ENCODE peak calls at places on chromosomes 7 and 10, in ten cellular contexts. One of them, this sample, is unnamed. For H3K4me1, the result is how much of the 10 kb centered on the place peaks cover.

GRCh38 chr10:17214486-17214885 is 13.0 kb upstream of the TRDMT1 start:
- DNase-seq in cardiac muscle cell: peak
- DNase-seq in PC-3: no peak
- DNase-seq in right lobe of liver: no peak
- DNase-seq in breast epithelium: no peak
- DNase-seq in GM23248: peak
- DNase-seq in fibroblast of lung: no peak
- DNase-seq in psoas muscle: no peak
- DNase-seq in tibial nerve: no peak
- DNase-seq in ovary: no peak
- DNase-seq in this sample: no peak

GRCh38 chr7:2399848-2400587 is 3.4 kb upstream of the CHST12 start:
- DNase-seq in cardiac muscle cell: peak
- DNase-seq in PC-3: peak
- DNase-seq in right lobe of liver: peak
- DNase-seq in breast epithelium: peak
- DNase-seq in GM23248: peak
- DNase-seq in fibroblast of lung: peak
- DNase-seq in psoas muscle: peak
- DNase-seq in tibial nerve: peak
- DNase-seq in ovary: peak
- DNase-seq in this sample: peak

GRCh38 chr10:14543048-14543903 is 212.6 kb upstream of the FRMD4A start:
- DNase-seq in cardiac muscle cell: peak
- DNase-seq in PC-3: no peak
- DNase-seq in right lobe of liver: no peak
- DNase-seq in breast epithelium: no peak
- DNase-seq in GM23248: peak
- DNase-seq in fibroblast of lung: peak
- DNase-seq in psoas muscle: no peak
- DNase-seq in tibial nerve: no peak
- DNase-seq in ovary: peak
- DNase-seq in this sample: no peak

GRCh38 chr10:109737626-109738025 is 185.7 kb downstream of the XPNPEP1 start:
- DNase-seq in cardiac muscle cell: no peak
- DNase-seq in PC-3: no peak
- DNase-seq in right lobe of liver: no peak
- DNase-seq in breast epithelium: no peak
- DNase-seq in GM23248: no peak
- DNase-seq in fibroblast of lung: no peak
- DNase-seq in psoas muscle: no peak
- DNase-seq in tibial nerve: no peak
- DNase-seq in ovary: no peak
- DNase-seq in this sample: no peak

GRCh38 chr10:102381983-102382382 is 13.5 kb upstream of the NFKB2 start:
- DNase-seq in cardiac muscle cell: no peak
- DNase-seq in PC-3: no peak
- DNase-seq in right lobe of liver: no peak
- DNase-seq in breast epithelium: no peak
- DNase-seq in GM23248: no peak
- DNase-seq in fibroblast of lung: no peak
- DNase-seq in psoas muscle: no peak
- DNase-seq in tibial nerve: no peak
- DNase-seq in ovary: no peak
- DNase-seq in this sample: no peak

GRCh38 chr7:46191296-46191695 is 270.2 kb upstream of the IGFBP3 start:
- DNase-seq in cardiac muscle cell: no peak
- DNase-seq in PC-3: no peak
- DNase-seq in right lobe of liver: no peak
- DNase-seq in breast epithelium: no peak
- DNase-seq in GM23248: no peak
- DNase-seq in fibroblast of lung: no peak
- DNase-seq in psoas muscle: no peak
- DNase-seq in tibial nerve: no peak
- DNase-seq in ovary: no peak
- DNase-seq in this sample: no peak

GRCh38 chr7:29160080-29160479 is 13.7 kb upstream of the CPVL start:
- DNase-seq in cardiac muscle cell: no peak
- DNase-seq in PC-3: no peak
- DNase-seq in right lobe of liver: no peak
- DNase-seq in breast epithelium: no peak
- DNase-seq in GM23248: no peak
- DNase-seq in fibroblast of lung: no peak
- DNase-seq in psoas muscle: no peak
- DNase-seq in tibial nerve: no peak
- DNase-seq in ovary: no peak
- DNase-seq in this sample: no peak

GRCh38 chr10:110502072-110502845 is 4.6 kb downstream of the DUSP5 start:
- DNase-seq in cardiac muscle cell: no peak
- DNase-seq in PC-3: no peak
- DNase-seq in right lobe of liver: no peak
- DNase-seq in breast epithelium: no peak
- DNase-seq in GM23248: no peak
- DNase-seq in fibroblast of lung: no peak
- DNase-seq in psoas muscle: no peak
- DNase-seq in tibial nerve: no peak
- DNase-seq in ovary: no peak
- DNase-seq in this sample: no peak

GRCh38 chr10:104333037-104333727 is 5.1 kb downstream of the ITPRIP start:
- DNase-seq in cardiac muscle cell: peak
- DNase-seq in PC-3: no peak
- DNase-seq in right lobe of liver: peak
- DNase-seq in breast epithelium: no peak
- DNase-seq in GM23248: no peak
- DNase-seq in fibroblast of lung: peak
- DNase-seq in psoas muscle: no peak
- DNase-seq in tibial nerve: no peak
- DNase-seq in ovary: peak
- DNase-seq in this sample: no peak

GRCh38 chr7:37430644-37431043 is 18.0 kb downstream of the ELMO1 start:
- DNase-seq in cardiac muscle cell: no peak
- DNase-seq in PC-3: no peak
- DNase-seq in right lobe of liver: no peak
- DNase-seq in breast epithelium: no peak
- DNase-seq in GM23248: no peak
- DNase-seq in fibroblast of lung: no peak
- DNase-seq in psoas muscle: no peak
- DNase-seq in tibial nerve: no peak
- DNase-seq in ovary: no peak
- DNase-seq in this sample: no peak

GRCh38 chr7:75573477-75574019 is 81.4 kb downstream of the SPDYE5 start:
- DNase-seq in cardiac muscle cell: no peak
- DNase-seq in PC-3: no peak
- DNase-seq in right lobe of liver: no peak
- DNase-seq in breast epithelium: no peak
- DNase-seq in GM23248: no peak
- DNase-seq in fibroblast of lung: no peak
- DNase-seq in psoas muscle: no peak
- DNase-seq in tibial nerve: no peak
- DNase-seq in ovary: no peak
- DNase-seq in this sample: no peak

GRCh38 chr7:44969049-44969700 is 9.6 kb downstream of the MYO1G start:
- DNase-seq in cardiac muscle cell: no peak
- DNase-seq in PC-3: no peak
- DNase-seq in right lobe of liver: peak
- DNase-seq in breast epithelium: no peak
- DNase-seq in GM23248: no peak
- DNase-seq in fibroblast of lung: no peak
- DNase-seq in psoas muscle: no peak
- DNase-seq in tibial nerve: no peak
- DNase-seq in ovary: peak
- DNase-seq in this sample: peak

GRCh38 chr10:119503821-119504220 is 38.7 kb downstream of the RGS10 start:
- DNase-seq in cardiac muscle cell: no peak
- DNase-seq in PC-3: no peak
- DNase-seq in right lobe of liver: no peak
- DNase-seq in breast epithelium: no peak
- DNase-seq in GM23248: no peak
- DNase-seq in fibroblast of lung: no peak
- DNase-seq in psoas muscle: no peak
- DNase-seq in tibial nerve: no peak
- DNase-seq in ovary: no peak
- DNase-seq in this sample: no peak

GRCh38 chr7:48365010-48365409 is 193.8 kb downstream of the ABCA13 start:
- DNase-seq in cardiac muscle cell: no peak
- DNase-seq in PC-3: peak
- DNase-seq in right lobe of liver: no peak
- DNase-seq in breast epithelium: no peak
- DNase-seq in GM23248: no peak
- DNase-seq in fibroblast of lung: peak
- DNase-seq in psoas muscle: no peak
- DNase-seq in tibial nerve: no peak
- DNase-seq in ovary: no peak
- DNase-seq in this sample: no peak

DNA sequence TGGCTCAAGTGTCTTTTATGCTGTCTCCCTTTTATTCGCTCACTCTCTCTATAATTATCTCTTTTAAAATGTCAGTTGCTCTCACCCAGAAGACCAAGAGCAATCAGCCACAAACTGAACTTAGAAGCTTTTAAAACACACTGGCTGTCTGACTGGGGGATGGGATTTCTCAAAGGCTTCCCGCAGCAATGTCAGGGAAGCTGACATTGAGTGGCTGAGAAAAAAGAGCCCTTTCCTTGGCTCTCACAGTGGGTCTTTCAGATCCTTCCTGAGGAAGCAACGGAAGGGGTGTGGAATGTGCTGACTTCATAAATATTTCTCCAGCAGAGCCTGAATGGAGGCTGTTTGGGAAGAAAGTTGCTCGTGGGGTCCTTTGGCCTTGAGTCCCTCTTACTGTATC is 445.7 kb upstream of the C7orf33 start:
- DNase-seq in cardiac muscle cell: no peak
- DNase-seq in PC-3: no peak
- DNase-seq in right lobe of liver: no peak
- DNase-seq in breast epithelium: no peak
- DNase-seq in GM23248: no peak
- DNase-seq in fibroblast of lung: no peak
- DNase-seq in psoas muscle: no peak
- DNase-seq in tibial nerve: no peak
- DNase-seq in ovary: no peak
- DNase-seq in this sample: no peak
- H3K27ac ChIP-seq in cardiac muscle cell: no peak
- H3K27ac ChIP-seq in PC-3: no peak
- H3K27ac ChIP-seq in right lobe of liver: no peak
- H3K27ac ChIP-seq in breast epithelium: no peak
- H3K27ac ChIP-seq in GM23248: no peak
- H3K27ac ChIP-seq in fibroblast of lung: no peak
- H3K27ac ChIP-seq in psoas muscle: no peak
- H3K27ac ChIP-seq in tibial nerve: no peak
- H3K27ac ChIP-seq in ovary: no peak
- H3K27ac ChIP-seq in this sample: no peak

DNA sequence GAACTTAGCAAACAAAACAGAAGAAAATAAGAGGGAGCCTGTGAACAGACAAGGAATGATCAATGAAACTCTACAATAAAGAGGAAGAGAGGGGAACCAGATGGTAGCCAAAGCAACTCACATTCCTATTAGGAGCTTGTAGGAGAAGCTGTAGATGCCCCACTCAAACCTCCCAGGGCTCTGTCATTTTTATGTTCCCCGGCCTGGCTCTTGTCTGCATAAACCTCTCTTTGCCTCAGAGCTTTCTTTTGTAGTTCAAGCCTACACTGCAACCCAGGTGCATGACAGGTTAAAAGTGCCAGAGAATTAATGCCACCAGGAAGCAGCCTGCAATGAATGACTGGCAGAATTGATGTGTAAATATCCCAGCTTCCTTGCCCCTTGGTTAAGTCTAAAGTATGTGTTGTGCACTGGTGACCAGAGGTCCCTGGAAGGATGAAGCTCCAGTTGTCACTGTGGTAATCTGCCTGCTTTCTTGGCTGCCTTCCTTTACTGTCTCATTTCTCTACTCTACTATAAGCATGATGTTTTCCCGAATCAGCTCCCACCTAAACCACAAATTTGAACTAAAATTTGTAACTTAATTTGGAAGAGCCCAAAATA is 40.4 kb downstream of the HDAC9 start:
- DNase-seq in cardiac muscle cell: no peak
- DNase-seq in PC-3: no peak
- DNase-seq in right lobe of liver: no peak
- DNase-seq in breast epithelium: no peak
- DNase-seq in GM23248: no peak
- DNase-seq in fibroblast of lung: no peak
- DNase-seq in psoas muscle: no peak
- DNase-seq in tibial nerve: no peak
- DNase-seq in ovary: no peak
- DNase-seq in this sample: no peak
- H3K4me1 ChIP-seq in cardiac muscle cell: under half
- H3K4me1 ChIP-seq in PC-3: under half
- H3K4me1 ChIP-seq in right lobe of liver: under half
- H3K4me1 ChIP-seq in breast epithelium: under half
- H3K4me1 ChIP-seq in GM23248: under half
- H3K4me1 ChIP-seq in fibroblast of lung: under half
- H3K4me1 ChIP-seq in psoas muscle: under half
- H3K4me1 ChIP-seq in tibial nerve: under half
- H3K4me1 ChIP-seq in ovary: under half
- H3K4me1 ChIP-seq in this sample: under half

DNA sequence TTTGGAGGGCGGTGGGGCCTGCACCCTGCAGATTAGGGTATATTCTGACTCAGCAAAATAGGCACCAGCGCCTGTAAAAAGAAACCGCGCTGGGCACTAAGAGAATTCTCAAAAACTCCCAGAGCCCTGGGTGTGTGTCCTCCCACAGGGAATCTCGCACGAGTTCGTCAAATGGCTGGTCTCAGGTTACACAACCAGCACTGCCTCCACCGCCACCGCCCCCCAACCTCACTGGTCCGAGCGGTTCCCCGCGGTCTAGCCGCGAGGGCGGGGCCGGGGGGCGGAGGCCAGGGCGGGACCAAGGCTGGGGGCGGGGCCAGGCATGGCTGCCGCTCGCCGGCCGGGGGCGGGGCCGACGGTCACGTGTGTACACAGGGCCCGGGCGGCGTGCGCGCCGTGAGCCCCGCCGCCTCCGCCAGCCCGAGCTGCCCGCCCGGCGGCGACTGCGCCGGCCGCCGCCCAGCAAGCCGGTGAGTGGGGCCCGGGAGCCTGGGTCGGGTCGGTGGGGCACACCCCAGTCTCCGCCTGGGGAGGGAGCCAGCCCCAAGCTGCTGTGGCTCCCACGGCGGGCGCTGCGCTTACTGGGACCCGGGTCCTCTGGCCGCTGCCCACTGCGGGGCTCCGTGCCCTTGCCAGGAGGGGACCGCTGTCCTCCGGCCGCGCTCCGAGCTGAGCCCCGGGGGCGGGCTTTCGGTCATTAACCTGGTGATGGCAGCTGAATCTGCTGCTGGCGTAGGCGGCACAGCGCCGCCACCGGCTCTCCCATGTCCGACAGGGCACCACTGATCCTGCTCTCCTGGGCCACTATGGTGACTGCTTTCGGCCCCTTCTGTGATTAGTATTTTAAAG is at the start of gene GPR146:
- DNase-seq in cardiac muscle cell: peak
- DNase-seq in PC-3: peak
- DNase-seq in right lobe of liver: peak
- DNase-seq in breast epithelium: peak
- DNase-seq in GM23248: peak
- DNase-seq in fibroblast of lung: peak
- DNase-seq in psoas muscle: peak
- DNase-seq in tibial nerve: peak
- DNase-seq in ovary: peak
- DNase-seq in this sample: peak
- H3K27ac ChIP-seq in cardiac muscle cell: peak
- H3K27ac ChIP-seq in PC-3: peak
- H3K27ac ChIP-seq in right lobe of liver: peak
- H3K27ac ChIP-seq in breast epithelium: peak
- H3K27ac ChIP-seq in GM23248: peak
- H3K27ac ChIP-seq in fibroblast of lung: peak
- H3K27ac ChIP-seq in psoas muscle: peak
- H3K27ac ChIP-seq in tibial nerve: peak
- H3K27ac ChIP-seq in ovary: peak
- H3K27ac ChIP-seq in this sample: no peak

GRCh38 chr7:31953432-31953831 is 116.8 kb downstream of the PDE1C start:
- DNase-seq in cardiac muscle cell: no peak
- DNase-seq in PC-3: no peak
- DNase-seq in right lobe of liver: no peak
- DNase-seq in breast epithelium: no peak
- DNase-seq in GM23248: no peak
- DNase-seq in fibroblast of lung: no peak
- DNase-seq in psoas muscle: no peak
- DNase-seq in tibial nerve: no peak
- DNase-seq in ovary: no peak
- DNase-seq in this sample: no peak
- H3K4me1 ChIP-seq in cardiac muscle cell: under half
- H3K4me1 ChIP-seq in PC-3: half or more
- H3K4me1 ChIP-seq in right lobe of liver: under half
- H3K4me1 ChIP-seq in breast epithelium: under half
- H3K4me1 ChIP-seq in GM23248: half or more
- H3K4me1 ChIP-seq in fibroblast of lung: under half
- H3K4me1 ChIP-seq in psoas muscle: under half
- H3K4me1 ChIP-seq in tibial nerve: under half
- H3K4me1 ChIP-seq in ovary: under half
- H3K4me1 ChIP-seq in this sample: under half